ENCODE peak calls at places on chromosomes 1 and 21, in ten cellular contexts. H is mesothelial cell of epicardium, M is PC-3, N is cardiac muscle cell, C is choroid plexus epithelial cell, P is left ventricle myocardium inferior, E is mucosa of descending colon, F is fibroblast of pulmonary artery, Y is thoracic aorta, J is GM20000. Q is an unnamed sample.

GRCh38 chr1:95548211-95548610 is 314.2 kb downstream of the RWDD3 start:
- DNase-seq in P (no peak), E (no peak), N (no peak), H (no peak), Y (no peak), M (no peak), F (no peak), C (no peak), J (no peak), Q (no peak)

GRCh38 chr1:234605983-234606730 is 3.8 kb downstream of the IRF2BP2 start:
- DNase-seq in N (peak), H (no peak), J (no peak), E (peak), Y (no peak), M (peak), P (peak), C (peak), F (peak), Q (no peak)

GRCh38 chr1:31013187-31013864 is 52.2 kb downstream of the PUM1 start:
- DNase-seq in P (no peak), H (no peak), F (peak), C (peak), J (peak), M (no peak), N (peak), Y (no peak), E (no peak), Q (peak)

GRCh38 chr1:182035097-182035770 is 26.3 kb downstream of the ZNF648 start:
- DNase-seq in H (no peak), C (no peak), F (no peak), Y (no peak), J (no peak), E (no peak), P (no peak), M (no peak), N (no peak), Q (no peak)

GRCh38 chr1:179031855-179032513 is 6.3 kb downstream of the FAM20B start:
- DNase-seq in M (peak), E (no peak), Y (no peak), F (peak), H (no peak), N (peak), C (peak), J (no peak), P (no peak), Q (no peak)

GRCh38 chr21:42739061-42739931 is 85.9 kb downstream of the PDE9A start:
- DNase-seq in N (peak), F (no peak), C (peak), M (no peak), H (no peak), P (no peak), E (no peak), Y (no peak), J (no peak), Q (no peak)

GRCh38 chr1:85581138-85581801 is 709 bp downstream of the CCN1 start:
- DNase-seq in Y (peak), F (peak), C (peak), H (peak), E (peak), P (peak), J (peak), N (peak), M (peak), Q (peak)

GRCh38 chr21:29604096-29604495 is 305.4 kb downstream of the BACH1 start:
- DNase-seq in J (no peak), H (no peak), N (no peak), Y (no peak), P (no peak), F (no peak), C (no peak), M (no peak), E (no peak), Q (no peak)

GRCh38 chr21:46121286-46122221 is 23.6 kb downstream of the COL6A2 start:
- DNase-seq in P (peak), N (no peak), J (no peak), F (no peak), Y (no peak), C (no peak), H (peak), E (no peak), M (no peak), Q (no peak)

GRCh38 chr1:233721003-233721595 is 107.2 kb downstream of the KCNK1 start:
- DNase-seq in P (no peak), H (no peak), Y (no peak), C (no peak), F (no peak), M (peak), N (no peak), E (no peak), J (no peak), Q (no peak)

GRCh38 chr1:910881-911721 is 12.6 kb upstream of the SAMD11 start:
- DNase-seq in M (peak), F (peak), Y (no peak), P (no peak), J (no peak), C (no peak), H (no peak), E (no peak), N (no peak), Q (no peak)

GRCh38 chr1:87584603-87585002 is 255.9 kb downstream of the LMO4 start:
- DNase-seq in M (no peak), J (no peak), P (no peak), F (no peak), E (peak), Y (no peak), C (no peak), N (no peak), H (no peak), Q (no peak)

GRCh38 chr1:59013276-59013927 is 229.6 kb upstream of the JUN start:
- DNase-seq in J (peak), E (peak), F (peak), H (peak), M (no peak), Y (no peak), C (peak), N (peak), P (peak), Q (no peak)

GRCh38 chr1:154446292-154446691 is 41.1 kb downstream of the IL6R start:
- DNase-seq in M (no peak), J (no peak), P (no peak), C (peak), H (no peak), Y (no peak), E (no peak), N (peak), F (peak), Q (no peak)

GRCh38 chr1:29324771-29325351 is 88.5 kb downstream of the PTPRU start:
- DNase-seq in F (no peak), E (peak), N (peak), C (no peak), Y (no peak), M (no peak), H (no peak), P (no peak), J (no peak), Q (no peak)

GRCh38 chr1:230972855-230973271 is 5.8 kb downstream of the TTC13 start:
- DNase-seq in P (no peak), F (no peak), C (no peak), H (no peak), J (peak), M (peak), E (peak), N (no peak), Y (no peak), Q (peak)

GRCh38 chr1:214632091-214632490 is 29.1 kb downstream of the CENPF start:
- DNase-seq in E (peak), Y (no peak), P (no peak), F (no peak), N (no peak), H (no peak), M (no peak), C (no peak), J (no peak), Q (no peak)

GRCh38 chr21:27339902-27340301 is 373.0 kb upstream of the ADAMTS5 start:
- DNase-seq in Y (no peak), C (peak), E (no peak), M (no peak), H (no peak), J (no peak), P (no peak), N (peak), F (no peak), Q (no peak)

GRCh38 chr1:8777867-8778266 is 39.6 kb downstream of the RERE start:
- DNase-seq in J (no peak), Y (no peak), C (no peak), M (peak), F (no peak), N (no peak), E (no peak), H (no peak), P (no peak), Q (no peak)

DNA sequence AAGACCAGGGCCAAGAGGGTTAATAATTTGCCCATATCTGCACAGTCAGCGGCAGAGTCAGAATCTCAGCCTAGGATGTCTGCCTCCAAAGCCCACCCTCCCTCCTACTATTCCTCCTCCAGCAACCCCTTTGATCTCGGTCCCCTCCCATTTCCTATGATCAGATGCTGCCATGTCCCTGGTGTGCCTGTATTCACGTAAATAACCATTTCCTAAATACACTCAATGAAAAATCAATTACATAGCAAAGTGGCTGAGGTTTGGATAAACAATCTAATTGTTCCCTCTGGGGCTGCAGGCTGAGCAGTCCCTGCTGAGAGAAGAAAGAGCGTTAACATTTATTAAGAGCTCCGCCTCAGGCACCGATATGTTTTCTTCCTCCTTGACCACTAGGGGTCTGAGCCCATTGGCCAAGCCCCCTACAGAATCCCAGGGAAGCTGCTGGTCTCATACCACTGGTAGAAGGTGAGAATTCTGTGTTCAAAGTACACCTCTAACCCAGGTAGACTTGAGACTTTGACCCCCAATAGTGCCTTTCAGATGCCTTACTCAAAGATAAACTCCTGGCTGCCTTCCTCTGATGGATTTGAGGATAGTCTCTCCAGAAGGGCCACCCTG is 34.0 kb upstream of the CAMK1G start:
- DNase-seq in C (no peak), N (no peak), F (no peak), M (no peak), P (no peak), E (no peak), H (no peak), J (no peak), Y (no peak), Q (no peak)
- TF ChIP-seq CTCF in C (peak), N (peak), F (no peak), M (peak), P (no peak), E (no peak), H (peak), J (no peak), Y (no peak), Q (no peak)

GRCh38 chr1:198214924-198215323 is 58.1 kb downstream of the NEK7 start:
- DNase-seq in E (no peak), C (no peak), M (no peak), J (no peak), F (no peak), P (no peak), Y (no peak), N (no peak), H (no peak), Q (no peak)

GRCh38 chr1:198212126-198212525 is 55.3 kb downstream of the NEK7 start:
- DNase-seq in F (no peak), P (no peak), M (no peak), N (no peak), J (no peak), H (no peak), E (no peak), C (no peak), Y (no peak), Q (no peak)

GRCh38 chr1:198211696-198212095 is 54.9 kb downstream of the NEK7 start:
- DNase-seq in N (no peak), Y (no peak), F (no peak), P (no peak), M (no peak), J (no peak), H (no peak), E (no peak), C (no peak), Q (no peak)

GRCh38 chr1:198212675-198213074 is 55.9 kb downstream of the NEK7 start:
- DNase-seq in J (no peak), F (peak), N (peak), E (no peak), C (peak), H (no peak), Y (no peak), M (peak), P (no peak), Q (no peak)
- TF ChIP-seq CTCF in J (no peak), F (no peak), N (no peak), E (no peak), C (peak), H (no peak), Y (no peak), M (no peak), P (no peak), Q (no peak)

GRCh38 chr1:57118948-57119637 is 153.3 kb upstream of the C8B start:
- DNase-seq in E (no peak), P (no peak), Y (no peak), J (no peak), N (no peak), M (no peak), C (no peak), F (no peak), H (no peak), Q (no peak)

GRCh38 chr1:57127976-57128375 is 162.2 kb upstream of the C8B start:
- DNase-seq in P (no peak), M (no peak), Y (no peak), F (no peak), H (no peak), N (no peak), C (no peak), J (no peak), E (no peak), Q (no peak)

GRCh38 chr1:57122031-57122430 is 156.2 kb upstream of the C8B start:
- DNase-seq in F (peak), J (no peak), N (peak), M (no peak), Y (no peak), E (no peak), P (no peak), C (peak), H (no peak), Q (no peak)

GRCh38 chr1:57124170-57124569 is 158.4 kb upstream of the C8B start:
- DNase-seq in C (no peak), E (no peak), F (no peak), N (no peak), P (no peak), M (no peak), Y (no peak), H (no peak), J (no peak), Q (no peak)

DNA sequence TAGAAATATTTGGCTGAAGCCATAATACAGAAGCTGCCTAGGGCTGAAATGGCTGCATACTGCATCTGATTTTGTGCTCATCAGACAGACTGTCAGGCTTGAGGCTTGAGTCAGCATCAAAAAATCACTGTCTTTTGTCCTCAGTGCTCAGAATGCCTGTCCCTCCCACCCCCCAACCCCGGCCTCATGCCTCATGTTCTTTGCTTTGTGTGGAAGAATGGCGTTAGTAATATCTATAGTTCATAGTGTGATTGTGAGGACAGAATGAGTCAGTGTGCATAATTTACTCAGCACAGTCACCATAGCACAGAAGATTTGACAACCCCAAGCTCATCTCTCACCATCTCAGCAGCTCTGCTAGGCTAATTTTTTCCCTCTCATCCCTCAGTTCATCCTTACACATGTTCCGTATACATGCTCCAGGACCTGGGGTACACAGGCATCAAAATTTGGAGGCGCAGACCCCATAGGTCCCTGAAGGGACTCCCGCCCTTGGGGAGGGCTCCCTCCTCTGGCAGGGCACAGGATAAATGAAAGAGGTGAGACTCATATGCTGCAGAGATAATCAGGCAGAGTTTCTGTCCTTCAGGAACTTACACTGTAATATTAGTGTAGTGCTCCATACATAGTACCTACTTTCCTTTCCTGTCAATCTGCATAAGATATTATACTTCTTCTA is 159.1 kb upstream of the C8B start:
- DNase-seq in H (no peak), P (no peak), E (no peak), J (peak), N (peak), C (no peak), Y (no peak), M (peak), F (peak), Q (peak)
- TF ChIP-seq CTCF in H (no peak), P (peak), E (no peak), J (no peak), N (no peak), C (no peak), Y (no peak), M (peak), F (no peak), Q (no peak)

DNA sequence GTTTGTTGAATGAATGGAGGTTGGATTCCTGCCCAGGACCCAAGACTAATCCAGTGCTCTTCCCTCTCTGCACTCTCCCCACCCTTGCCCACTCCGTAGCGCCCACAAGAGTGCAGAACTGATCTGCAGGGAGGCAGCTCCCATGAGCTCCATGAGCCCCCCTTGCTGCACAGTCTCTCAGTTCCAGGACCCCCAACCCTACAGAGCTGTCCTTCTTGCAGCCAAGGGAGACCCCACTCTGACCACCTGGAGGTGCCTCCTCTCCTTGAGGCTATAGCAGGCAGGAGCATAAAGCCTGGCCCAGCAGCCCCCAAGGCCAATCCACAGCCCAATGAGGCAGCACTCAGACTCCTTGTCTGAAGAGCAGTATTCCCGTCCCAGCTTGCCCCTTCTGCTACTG is 209.2 kb upstream of the ZC3H12A start:
- DNase-seq in F (no peak), E (no peak), C (no peak), N (no peak), J (no peak), H (no peak), P (no peak), Y (no peak), M (no peak), Q (no peak)
- TF ChIP-seq CTCF in F (no peak), E (no peak), C (no peak), N (no peak), J (no peak), H (no peak), P (no peak), Y (no peak), M (no peak), Q (no peak)

GRCh38 chr1:52402860-52403240 is 1.4 kb downstream of the ORC1 start:
- DNase-seq in P (no peak), J (peak), H (no peak), M (no peak), F (no peak), E (peak), C (no peak), Y (no peak), N (no peak), Q (no peak)

GRCh38 chr1:52403566-52404115 is 582 bp downstream of the ORC1 start:
- DNase-seq in P (no peak), Y (no peak), F (peak), J (peak), M (peak), N (peak), H (no peak), C (peak), E (peak), Q (peak)

GRCh38 chr1:52400131-52400530 is 4.1 kb downstream of the ORC1 start:
- DNase-seq in H (no peak), N (no peak), M (peak), E (no peak), F (no peak), P (no peak), Y (no peak), J (no peak), C (no peak), Q (no peak)

GRCh38 chr1:52404116-52404974 is at the start of the genes ORC1 and PRPF38A:
- DNase-seq in M (peak), E (peak), C (peak), N (peak), Y (peak), J (peak), F (peak), P (peak), H (peak), Q (peak)

GRCh38 chr1:52404975-52405338 is 555 bp downstream of the PRPF38A start:
- DNase-seq in M (no peak), H (no peak), E (no peak), C (no peak), J (no peak), F (no peak), P (no peak), N (no peak), Y (no peak), Q (no peak)
- TF ChIP-seq CTCF in M (no peak), H (no peak), E (no peak), C (no peak), J (no peak), F (no peak), P (no peak), N (no peak), Y (no peak), Q (no peak)

GRCh38 chr1:76336951-76337371 is 262.4 kb downstream of the ST6GALNAC3 start:
- DNase-seq in J (no peak), Y (peak), N (peak), H (no peak), E (peak), P (peak), C (peak), F (peak), M (no peak), Q (no peak)

DNA sequence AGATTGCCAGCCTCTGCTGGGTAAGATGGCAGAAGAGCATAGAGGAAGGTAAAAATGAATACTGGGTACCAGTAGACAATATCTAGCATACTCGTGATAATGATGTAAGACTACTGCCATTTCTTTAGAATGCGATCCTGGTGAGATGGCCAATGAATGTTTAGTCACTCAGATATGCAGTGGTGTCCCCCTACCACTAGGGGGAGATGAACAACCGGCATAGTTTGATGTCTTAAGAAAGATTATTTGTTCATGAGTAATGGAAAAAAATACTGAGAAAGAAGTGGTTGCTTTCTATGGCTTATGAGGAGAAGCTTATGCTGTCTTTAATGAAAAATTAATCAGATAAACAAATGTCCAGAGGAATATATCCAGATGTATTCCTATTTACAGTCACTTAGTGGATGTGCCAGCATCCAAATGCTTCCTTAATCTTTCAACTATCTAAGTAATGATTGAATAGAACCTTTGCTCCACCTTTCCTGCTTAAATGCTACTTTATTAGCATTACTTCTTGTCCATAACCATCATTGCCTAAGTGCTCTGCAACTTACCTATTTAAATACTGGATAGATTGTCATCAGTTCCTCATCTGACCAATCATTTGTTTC is 256.6 kb downstream of the ST6GALNAC3 start:
- DNase-seq in P (no peak), M (peak), F (peak), C (peak), J (peak), Y (no peak), H (no peak), E (peak), N (peak), Q (peak)
- TF ChIP-seq CTCF in P (peak), M (peak), F (peak), C (peak), J (peak), Y (peak), H (peak), E (peak), N (peak), Q (peak)